ENCODE peak calls at places on chromosomes 2 and 18, in nine cellular contexts. R, X, Y, S, C, G, Z, H and W are unnamed samples.

GRCh38 chr2:147177449-147177848 is 667.4 kb upstream of the ACVR2A start:
- DNase-seq in Z (peak; percentile 47), S (no peak), G (no peak), R (no peak), C (no peak), X (no peak), Y (no peak), H (no peak), W (no peak)

GRCh38 chr18:46696268-46696667 is 39.2 kb upstream of the LOXHD1 start:
- DNase-seq in R (no peak), H (no peak), C (no peak), Y (no peak), X (no peak), S (no peak), Z (no peak), G (no peak), W (no peak)

GRCh38 chr2:7994397-7994951 is 687.4 kb upstream of the ID2 start:
- DNase-seq in R (no peak), X (no peak), Y (peak; percentile 51), Z (no peak), H (peak; percentile 12), C (no peak), G (no peak), S (no peak), W (peak; percentile 26)

GRCh38 chr2:240467659-240468299 is 32.3 kb downstream of the GPC1 start:
- DNase-seq in G (no peak), C (peak; percentile 5), H (no peak), Y (peak; percentile 1), X (no peak), S (peak; percentile 4), R (no peak), Z (no peak), W (no peak)

GRCh38 chr2:21263622-21264021 is 139.9 kb downstream of the TDRD15 start:
- DNase-seq in Y (no peak), Z (no peak), X (peak; percentile 75), R (no peak), C (no peak), G (no peak), S (peak; percentile 52), H (no peak), W (peak; percentile 32)

GRCh38 chr18:74519320-74520095 is 14.8 kb upstream of the CNDP1 start:
- DNase-seq in G (no peak), X (no peak), S (no peak), H (no peak), Z (no peak), C (no peak), Y (no peak), R (no peak), W (no peak)

GRCh38 chr2:105290981-105291660 is 38.4 kb downstream of the TGFBRAP1 start:
- DNase-seq in X (no peak), S (no peak), G (no peak), R (no peak), C (no peak), H (no peak), Y (no peak), Z (no peak), W (no peak)

GRCh38 chr2:109353806-109354745 is 225.1 kb downstream of the SH3RF3 start:
- DNase-seq in Y (no peak), R (peak; percentile 29), S (no peak), G (no peak), H (no peak), X (no peak), Z (no peak), C (no peak), W (no peak)

DNA sequence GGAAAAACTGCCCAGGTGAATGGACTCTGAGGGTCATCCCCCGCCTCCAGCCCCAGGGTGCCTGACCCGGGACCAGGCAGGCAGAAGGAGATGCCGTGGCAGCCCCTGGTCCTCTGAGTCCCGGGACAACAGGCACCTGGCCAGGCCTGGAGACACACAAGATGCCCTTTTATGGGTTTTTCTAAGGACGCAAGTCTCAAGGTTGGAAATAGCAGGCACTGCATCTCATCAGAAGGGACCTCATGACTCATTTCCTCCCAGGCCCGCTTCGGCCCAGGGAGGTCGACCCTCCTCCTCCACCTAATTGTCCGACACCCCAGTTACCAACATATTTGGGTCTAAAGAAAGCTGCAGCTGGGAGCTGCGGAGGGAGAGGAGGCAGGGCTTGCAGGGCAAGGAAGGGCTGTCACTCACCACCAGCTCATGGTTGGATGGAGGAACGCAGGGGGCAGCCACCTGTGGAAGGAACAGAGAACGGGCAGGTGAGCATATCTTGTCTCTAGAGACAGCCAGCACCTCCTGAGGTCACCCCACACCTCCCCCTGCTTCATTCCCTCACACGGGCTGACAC is 82.9 kb downstream of the TNS1 start:
- DNase-seq in S (no peak), G (no peak), X (no peak), C (no peak), Z (peak; percentile 93), H (no peak), Y (no peak), R (peak; percentile 78), W (no peak)
- H3K27ac ChIP-seq in S (peak overlapping the region; percentile 33), G (no peak overlapping the region), X (peak overlapping the region; percentile 52), C (no peak overlapping the region), Z (peak overlapping the region; percentile 57), H (no peak overlapping the region), Y (peak overlapping the region; percentile 32), R (peak overlapping the region; percentile 60), W (peak overlapping the region; percentile 74)

GRCh38 chr18:52615943-52616342 is 275.9 kb downstream of the DCC start:
- DNase-seq in Z (no peak), S (no peak), X (no peak), H (no peak), G (no peak), R (no peak), Y (no peak), C (no peak), W (no peak)
- H3K27ac ChIP-seq in Z (no peak overlapping the region), S (no peak overlapping the region), X (no peak overlapping the region), H (no peak overlapping the region), G (no peak overlapping the region), R (no peak overlapping the region), Y (no peak overlapping the region), C (no peak overlapping the region), W (no peak overlapping the region)

DNA sequence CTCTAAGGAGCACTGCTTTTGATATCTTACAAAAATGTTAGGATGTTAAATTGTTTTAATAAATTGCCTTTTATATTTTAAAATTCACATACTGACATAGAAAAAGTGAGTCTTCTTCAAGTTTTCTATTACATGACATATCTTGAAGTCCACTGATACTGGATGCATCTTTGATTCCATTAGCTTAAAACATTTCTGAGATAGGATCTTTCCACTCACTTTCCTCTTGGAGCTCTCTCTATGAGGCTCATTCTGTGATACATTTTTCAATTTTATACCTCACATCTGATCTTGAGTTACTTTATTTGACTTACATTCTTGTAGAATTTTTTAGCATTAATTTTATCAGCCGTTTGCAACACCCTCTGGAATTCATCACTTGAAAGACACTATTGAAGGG is 86.8 kb upstream of the NOL4 start:
- DNase-seq in G (no peak), S (no peak), R (no peak), C (no peak), H (no peak), X (no peak), Z (no peak), Y (no peak), W (no peak)
- H3K27ac ChIP-seq in G (no peak overlapping the region), S (no peak overlapping the region), R (no peak overlapping the region), C (no peak overlapping the region), H (no peak overlapping the region), X (no peak overlapping the region), Z (no peak overlapping the region), Y (no peak overlapping the region), W (no peak overlapping the region)

GRCh38 chr2:25250331-25251031 is 82.1 kb upstream of the POMC start:
- DNase-seq in G (no peak), R (no peak), Z (peak; percentile 91), X (peak; percentile 66), H (peak; percentile 48), C (peak; percentile 49), S (peak; percentile 56), Y (no peak), W (no peak)
- H3K27ac ChIP-seq in G (no peak overlapping the region), R (no peak overlapping the region), Z (no peak overlapping the region), X (peak overlapping the region; percentile 74), H (no peak overlapping the region), C (peak overlapping the region; percentile 4), S (peak overlapping the region; percentile 85), Y (no peak overlapping the region), W (no peak overlapping the region)

DNA sequence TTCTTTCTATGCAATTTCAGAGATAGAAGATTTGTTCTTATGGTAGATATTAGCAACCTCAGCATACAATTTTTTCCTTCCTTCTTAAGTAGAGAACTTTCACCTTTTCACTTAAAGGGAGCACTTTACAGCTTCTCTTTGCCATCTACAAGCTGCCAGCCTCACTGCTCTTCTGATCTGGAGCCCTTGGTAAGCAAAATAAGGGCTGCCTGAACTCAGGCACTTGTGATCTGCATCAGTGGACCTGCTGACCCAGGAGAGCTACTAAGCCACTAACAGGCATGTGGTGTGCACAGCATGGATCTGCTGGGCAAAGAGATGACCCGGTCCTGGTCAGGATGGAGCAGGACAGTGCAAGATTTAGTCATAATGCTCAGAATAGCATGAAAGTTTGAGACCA is 80.8 kb upstream of the SNTG2 start:
- DNase-seq in R (no peak), G (no peak), H (no peak), X (no peak), S (no peak), Z (no peak), Y (no peak), C (no peak), W (no peak)
- H3K27ac ChIP-seq in R (no peak overlapping the region), G (no peak overlapping the region), H (no peak overlapping the region), X (no peak overlapping the region), S (no peak overlapping the region), Z (no peak overlapping the region), Y (no peak overlapping the region), C (no peak overlapping the region), W (no peak overlapping the region)

GRCh38 chr2:127634626-127635379 is 11.2 kb upstream of the GPR17 start:
- DNase-seq in H (no peak), G (no peak), S (no peak), Z (no peak), R (no peak), C (no peak), X (no peak), Y (no peak), W (no peak)

GRCh38 chr2:127637725-127638252 is 8.2 kb upstream of the GPR17 start:
- DNase-seq in Z (peak; percentile 82), Y (no peak), C (peak; percentile 58), S (no peak), H (peak; percentile 28), X (no peak), G (no peak), R (peak; percentile 90), W (no peak)

GRCh38 chr2:127637236-127637630 is 8.7 kb upstream of the GPR17 start:
- DNase-seq in Z (no peak), S (no peak), Y (no peak), C (no peak), H (no peak), G (no peak), R (no peak), X (no peak), W (no peak)

GRCh38 chr2:127635380-127636237 is 10.3 kb upstream of the GPR17 start:
- DNase-seq in H (no peak), Y (no peak), S (no peak), R (no peak), C (no peak), Z (no peak), G (no peak), X (no peak), W (no peak)

GRCh38 chr2:127636248-127637235 is 9.4 kb upstream of the GPR17 start:
- DNase-seq in X (no peak), S (no peak), G (no peak), R (no peak), Z (no peak), C (peak; percentile 58), Y (no peak), H (no peak), W (no peak)
- H3K27ac ChIP-seq in X (no peak overlapping the region), S (no peak overlapping the region), G (peak overlapping the region; percentile 32), R (peak overlapping the region; percentile 87), Z (no peak overlapping the region), C (no peak overlapping the region), Y (no peak overlapping the region), H (no peak overlapping the region), W (no peak overlapping the region)